ENCODE peak calls at places on chromosomes 11 and 22, in eight cellular contexts. One of them, this sample, is unnamed.

GRCh38 chr22:31790240-31790639 is 36.4 kb downstream of the DEPDC5 start:
- DNase-seq in lower lobe of right lung: no peak
- DNase-seq in posterior cingulate gyrus: no peak
- DNase-seq in posterior vena cava: no peak
- DNase-seq in NCI-H345: no peak
- DNase-seq in activated CD8-positive, alpha-beta memory T cell treated with anti-CD3 and anti-CD28 coated beads, Interleukin-2, amount 10 ng/mL, durations not matched to agents 7 days and 5 days: no peak
- DNase-seq in stimulated activated CD4-positive, alpha-beta T cell treated with anti-CD3 and anti-CD28 coated beads, Interleukin-12 subunit alpha, Interleukin-12 subunit beta, amount 100 ng/mL, for 4 hours: no peak
- DNase-seq in stimulated activated naive CD8-positive, alpha-beta T cell treated with anti-CD3 and anti-CD28 coated beads, Interleukin-15, amount 100 ng/mL, for 72 hours: no peak
- DNase-seq in this sample: no peak

GRCh38 chr11:69954756-69955155 is 123.4 kb upstream of the ANO1 start:
- DNase-seq in NCI-H345: no peak
- DNase-seq in posterior cingulate gyrus: peak; percentile 50
- DNase-seq in stimulated activated naive CD8-positive, alpha-beta T cell treated with anti-CD3 and anti-CD28 coated beads, Interleukin-15, amount 100 ng/mL, for 72 hours: no peak
- DNase-seq in lower lobe of right lung: no peak
- DNase-seq in activated CD8-positive, alpha-beta memory T cell treated with anti-CD3 and anti-CD28 coated beads, Interleukin-2, amount 10 ng/mL, durations not matched to agents 7 days and 5 days: no peak
- DNase-seq in stimulated activated CD4-positive, alpha-beta T cell treated with anti-CD3 and anti-CD28 coated beads, Interleukin-12 subunit alpha, Interleukin-12 subunit beta, amount 100 ng/mL, for 4 hours: no peak
- DNase-seq in posterior vena cava: peak; percentile 31
- DNase-seq in this sample: no peak

GRCh38 chr22:19991645-19992451 is 24.8 kb downstream of the ARVCF start:
- DNase-seq in lower lobe of right lung: no peak
- DNase-seq in posterior vena cava: peak; percentile 70
- DNase-seq in activated CD8-positive, alpha-beta memory T cell treated with anti-CD3 and anti-CD28 coated beads, Interleukin-2, amount 10 ng/mL, durations not matched to agents 7 days and 5 days: no peak
- DNase-seq in posterior cingulate gyrus: peak; percentile 87
- DNase-seq in stimulated activated naive CD8-positive, alpha-beta T cell treated with anti-CD3 and anti-CD28 coated beads, Interleukin-15, amount 100 ng/mL, for 72 hours: no peak
- DNase-seq in stimulated activated CD4-positive, alpha-beta T cell treated with anti-CD3 and anti-CD28 coated beads, Interleukin-12 subunit alpha, Interleukin-12 subunit beta, amount 100 ng/mL, for 4 hours: no peak
- DNase-seq in NCI-H345: no peak
- DNase-seq in this sample: no peak

GRCh38 chr11:12785901-12786300 is 111.7 kb downstream of the TEAD1 start:
- DNase-seq in posterior cingulate gyrus: no peak
- DNase-seq in activated CD8-positive, alpha-beta memory T cell treated with anti-CD3 and anti-CD28 coated beads, Interleukin-2, amount 10 ng/mL, durations not matched to agents 7 days and 5 days: no peak
- DNase-seq in stimulated activated CD4-positive, alpha-beta T cell treated with anti-CD3 and anti-CD28 coated beads, Interleukin-12 subunit alpha, Interleukin-12 subunit beta, amount 100 ng/mL, for 4 hours: no peak
- DNase-seq in lower lobe of right lung: no peak
- DNase-seq in NCI-H345: peak; percentile 89
- DNase-seq in stimulated activated naive CD8-positive, alpha-beta T cell treated with anti-CD3 and anti-CD28 coated beads, Interleukin-15, amount 100 ng/mL, for 72 hours: no peak
- DNase-seq in posterior vena cava: no peak
- DNase-seq in this sample: no peak

GRCh38 chr11:116833491-116833815 is 3.7 kb downstream of the APOC3 start:
- DNase-seq in posterior cingulate gyrus: peak; percentile 20
- DNase-seq in posterior vena cava: peak; percentile 67
- DNase-seq in stimulated activated naive CD8-positive, alpha-beta T cell treated with anti-CD3 and anti-CD28 coated beads, Interleukin-15, amount 100 ng/mL, for 72 hours: no peak
- DNase-seq in stimulated activated CD4-positive, alpha-beta T cell treated with anti-CD3 and anti-CD28 coated beads, Interleukin-12 subunit alpha, Interleukin-12 subunit beta, amount 100 ng/mL, for 4 hours: no peak
- DNase-seq in activated CD8-positive, alpha-beta memory T cell treated with anti-CD3 and anti-CD28 coated beads, Interleukin-2, amount 10 ng/mL, durations not matched to agents 7 days and 5 days: no peak
- DNase-seq in NCI-H345: no peak
- DNase-seq in lower lobe of right lung: no peak
- DNase-seq in this sample: no peak

GRCh38 chr11:65321828-65322495 is 7.3 kb downstream of the CDC42EP2 start:
- DNase-seq in activated CD8-positive, alpha-beta memory T cell treated with anti-CD3 and anti-CD28 coated beads, Interleukin-2, amount 10 ng/mL, durations not matched to agents 7 days and 5 days: no peak
- DNase-seq in posterior vena cava: no peak
- DNase-seq in lower lobe of right lung: peak; percentile 34
- DNase-seq in posterior cingulate gyrus: peak; percentile 64
- DNase-seq in stimulated activated naive CD8-positive, alpha-beta T cell treated with anti-CD3 and anti-CD28 coated beads, Interleukin-15, amount 100 ng/mL, for 72 hours: no peak
- DNase-seq in NCI-H345: no peak
- DNase-seq in stimulated activated CD4-positive, alpha-beta T cell treated with anti-CD3 and anti-CD28 coated beads, Interleukin-12 subunit alpha, Interleukin-12 subunit beta, amount 100 ng/mL, for 4 hours: no peak
- DNase-seq in this sample: no peak

GRCh38 chr11:70885721-70886305 is 366.6 kb downstream of the SHANK2 start:
- DNase-seq in posterior cingulate gyrus: peak; percentile 87
- DNase-seq in posterior vena cava: no peak
- DNase-seq in stimulated activated CD4-positive, alpha-beta T cell treated with anti-CD3 and anti-CD28 coated beads, Interleukin-12 subunit alpha, Interleukin-12 subunit beta, amount 100 ng/mL, for 4 hours: no peak
- DNase-seq in stimulated activated naive CD8-positive, alpha-beta T cell treated with anti-CD3 and anti-CD28 coated beads, Interleukin-15, amount 100 ng/mL, for 72 hours: no peak
- DNase-seq in lower lobe of right lung: no peak
- DNase-seq in activated CD8-positive, alpha-beta memory T cell treated with anti-CD3 and anti-CD28 coated beads, Interleukin-2, amount 10 ng/mL, durations not matched to agents 7 days and 5 days: no peak
- DNase-seq in NCI-H345: peak; percentile 17
- DNase-seq in this sample: no peak

GRCh38 chr22:25478573-25478972 is 85.9 kb upstream of the GRK3 start:
- DNase-seq in activated CD8-positive, alpha-beta memory T cell treated with anti-CD3 and anti-CD28 coated beads, Interleukin-2, amount 10 ng/mL, durations not matched to agents 7 days and 5 days: no peak
- DNase-seq in NCI-H345: no peak
- DNase-seq in stimulated activated CD4-positive, alpha-beta T cell treated with anti-CD3 and anti-CD28 coated beads, Interleukin-12 subunit alpha, Interleukin-12 subunit beta, amount 100 ng/mL, for 4 hours: no peak
- DNase-seq in posterior vena cava: no peak
- DNase-seq in posterior cingulate gyrus: no peak
- DNase-seq in stimulated activated naive CD8-positive, alpha-beta T cell treated with anti-CD3 and anti-CD28 coated beads, Interleukin-15, amount 100 ng/mL, for 72 hours: no peak
- DNase-seq in lower lobe of right lung: no peak
- DNase-seq in this sample: no peak

GRCh38 chr11:117197516-117198456 is 1.4 kb upstream of the TAGLN start:
- DNase-seq in posterior cingulate gyrus: peak; percentile 61
- DNase-seq in lower lobe of right lung: peak; percentile 47
- DNase-seq in stimulated activated CD4-positive, alpha-beta T cell treated with anti-CD3 and anti-CD28 coated beads, Interleukin-12 subunit alpha, Interleukin-12 subunit beta, amount 100 ng/mL, for 4 hours: no peak
- DNase-seq in posterior vena cava: peak; percentile 90
- DNase-seq in NCI-H345: no peak
- DNase-seq in stimulated activated naive CD8-positive, alpha-beta T cell treated with anti-CD3 and anti-CD28 coated beads, Interleukin-15, amount 100 ng/mL, for 72 hours: no peak
- DNase-seq in activated CD8-positive, alpha-beta memory T cell treated with anti-CD3 and anti-CD28 coated beads, Interleukin-2, amount 10 ng/mL, durations not matched to agents 7 days and 5 days: no peak
- DNase-seq in this sample: no peak

GRCh38 chr11:74820763-74821162 is 72.1 kb downstream of the RNF169 start:
- DNase-seq in NCI-H345: no peak
- DNase-seq in posterior cingulate gyrus: no peak
- DNase-seq in stimulated activated naive CD8-positive, alpha-beta T cell treated with anti-CD3 and anti-CD28 coated beads, Interleukin-15, amount 100 ng/mL, for 72 hours: no peak
- DNase-seq in activated CD8-positive, alpha-beta memory T cell treated with anti-CD3 and anti-CD28 coated beads, Interleukin-2, amount 10 ng/mL, durations not matched to agents 7 days and 5 days: no peak
- DNase-seq in stimulated activated CD4-positive, alpha-beta T cell treated with anti-CD3 and anti-CD28 coated beads, Interleukin-12 subunit alpha, Interleukin-12 subunit beta, amount 100 ng/mL, for 4 hours: no peak
- DNase-seq in lower lobe of right lung: no peak
- DNase-seq in posterior vena cava: no peak
- DNase-seq in this sample: no peak

GRCh38 chr11:95042239-95042638 is 7.0 kb upstream of the KDM4F start:
- DNase-seq in NCI-H345: no peak
- DNase-seq in stimulated activated CD4-positive, alpha-beta T cell treated with anti-CD3 and anti-CD28 coated beads, Interleukin-12 subunit alpha, Interleukin-12 subunit beta, amount 100 ng/mL, for 4 hours: no peak
- DNase-seq in posterior vena cava: no peak
- DNase-seq in posterior cingulate gyrus: no peak
- DNase-seq in lower lobe of right lung: no peak
- DNase-seq in activated CD8-positive, alpha-beta memory T cell treated with anti-CD3 and anti-CD28 coated beads, Interleukin-2, amount 10 ng/mL, durations not matched to agents 7 days and 5 days: no peak
- DNase-seq in stimulated activated naive CD8-positive, alpha-beta T cell treated with anti-CD3 and anti-CD28 coated beads, Interleukin-15, amount 100 ng/mL, for 72 hours: no peak
- DNase-seq in this sample: no peak

GRCh38 chr22:28903719-28904118 is 20.3 kb downstream of the ZNRF3 start:
- DNase-seq in stimulated activated naive CD8-positive, alpha-beta T cell treated with anti-CD3 and anti-CD28 coated beads, Interleukin-15, amount 100 ng/mL, for 72 hours: no peak
- DNase-seq in NCI-H345: no peak
- DNase-seq in posterior vena cava: peak; percentile 65
- DNase-seq in stimulated activated CD4-positive, alpha-beta T cell treated with anti-CD3 and anti-CD28 coated beads, Interleukin-12 subunit alpha, Interleukin-12 subunit beta, amount 100 ng/mL, for 4 hours: no peak
- DNase-seq in lower lobe of right lung: no peak
- DNase-seq in activated CD8-positive, alpha-beta memory T cell treated with anti-CD3 and anti-CD28 coated beads, Interleukin-2, amount 10 ng/mL, durations not matched to agents 7 days and 5 days: no peak
- DNase-seq in posterior cingulate gyrus: no peak
- DNase-seq in this sample: no peak

GRCh38 chr22:28983788-28984441 is 77.7 kb downstream of the C22orf31 start:
- DNase-seq in stimulated activated naive CD8-positive, alpha-beta T cell treated with anti-CD3 and anti-CD28 coated beads, Interleukin-15, amount 100 ng/mL, for 72 hours: no peak
- DNase-seq in NCI-H345: no peak
- DNase-seq in posterior cingulate gyrus: no peak
- DNase-seq in lower lobe of right lung: no peak
- DNase-seq in activated CD8-positive, alpha-beta memory T cell treated with anti-CD3 and anti-CD28 coated beads, Interleukin-2, amount 10 ng/mL, durations not matched to agents 7 days and 5 days: no peak
- DNase-seq in posterior vena cava: no peak
- DNase-seq in stimulated activated CD4-positive, alpha-beta T cell treated with anti-CD3 and anti-CD28 coated beads, Interleukin-12 subunit alpha, Interleukin-12 subunit beta, amount 100 ng/mL, for 4 hours: no peak
- DNase-seq in this sample: no peak

GRCh38 chr11:61742391-61742790 is 10.0 kb upstream of the MYRF start:
- DNase-seq in stimulated activated naive CD8-positive, alpha-beta T cell treated with anti-CD3 and anti-CD28 coated beads, Interleukin-15, amount 100 ng/mL, for 72 hours: no peak
- DNase-seq in posterior vena cava: no peak
- DNase-seq in lower lobe of right lung: peak; percentile 79
- DNase-seq in posterior cingulate gyrus: no peak
- DNase-seq in stimulated activated CD4-positive, alpha-beta T cell treated with anti-CD3 and anti-CD28 coated beads, Interleukin-12 subunit alpha, Interleukin-12 subunit beta, amount 100 ng/mL, for 4 hours: no peak
- DNase-seq in NCI-H345: no peak
- DNase-seq in activated CD8-positive, alpha-beta memory T cell treated with anti-CD3 and anti-CD28 coated beads, Interleukin-2, amount 10 ng/mL, durations not matched to agents 7 days and 5 days: no peak
- DNase-seq in this sample: no peak

GRCh38 chr11:13602844-13603243 is 65.6 kb upstream of the FAR1 start:
- DNase-seq in posterior cingulate gyrus: no peak
- DNase-seq in posterior vena cava: no peak
- DNase-seq in activated CD8-positive, alpha-beta memory T cell treated with anti-CD3 and anti-CD28 coated beads, Interleukin-2, amount 10 ng/mL, durations not matched to agents 7 days and 5 days: no peak
- DNase-seq in lower lobe of right lung: no peak
- DNase-seq in stimulated activated naive CD8-positive, alpha-beta T cell treated with anti-CD3 and anti-CD28 coated beads, Interleukin-15, amount 100 ng/mL, for 72 hours: no peak
- DNase-seq in NCI-H345: no peak
- DNase-seq in stimulated activated CD4-positive, alpha-beta T cell treated with anti-CD3 and anti-CD28 coated beads, Interleukin-12 subunit alpha, Interleukin-12 subunit beta, amount 100 ng/mL, for 4 hours: no peak
- DNase-seq in this sample: no peak

GRCh38 chr11:64126796-64127195 is 39.1 kb downstream of the MACROD1 start:
- DNase-seq in activated CD8-positive, alpha-beta memory T cell treated with anti-CD3 and anti-CD28 coated beads, Interleukin-2, amount 10 ng/mL, durations not matched to agents 7 days and 5 days: no peak
- DNase-seq in lower lobe of right lung: no peak
- DNase-seq in stimulated activated CD4-positive, alpha-beta T cell treated with anti-CD3 and anti-CD28 coated beads, Interleukin-12 subunit alpha, Interleukin-12 subunit beta, amount 100 ng/mL, for 4 hours: no peak
- DNase-seq in stimulated activated naive CD8-positive, alpha-beta T cell treated with anti-CD3 and anti-CD28 coated beads, Interleukin-15, amount 100 ng/mL, for 72 hours: no peak
- DNase-seq in posterior cingulate gyrus: no peak
- DNase-seq in NCI-H345: no peak
- DNase-seq in posterior vena cava: no peak
- DNase-seq in this sample: no peak

GRCh38 chr22:46449974-46450745 is 87.3 kb downstream of the CELSR1 start:
- DNase-seq in NCI-H345: no peak
- DNase-seq in activated CD8-positive, alpha-beta memory T cell treated with anti-CD3 and anti-CD28 coated beads, Interleukin-2, amount 10 ng/mL, durations not matched to agents 7 days and 5 days: no peak
- DNase-seq in posterior vena cava: no peak
- DNase-seq in stimulated activated naive CD8-positive, alpha-beta T cell treated with anti-CD3 and anti-CD28 coated beads, Interleukin-15, amount 100 ng/mL, for 72 hours: no peak
- DNase-seq in posterior cingulate gyrus: no peak
- DNase-seq in stimulated activated CD4-positive, alpha-beta T cell treated with anti-CD3 and anti-CD28 coated beads, Interleukin-12 subunit alpha, Interleukin-12 subunit beta, amount 100 ng/mL, for 4 hours: no peak
- DNase-seq in lower lobe of right lung: no peak
- DNase-seq in this sample: no peak

GRCh38 chr11:72969894-72970335 is 155.7 kb downstream of the ATG16L2 start:
- DNase-seq in NCI-H345: no peak
- DNase-seq in stimulated activated CD4-positive, alpha-beta T cell treated with anti-CD3 and anti-CD28 coated beads, Interleukin-12 subunit alpha, Interleukin-12 subunit beta, amount 100 ng/mL, for 4 hours: no peak
- DNase-seq in stimulated activated naive CD8-positive, alpha-beta T cell treated with anti-CD3 and anti-CD28 coated beads, Interleukin-15, amount 100 ng/mL, for 72 hours: peak; percentile 32
- DNase-seq in activated CD8-positive, alpha-beta memory T cell treated with anti-CD3 and anti-CD28 coated beads, Interleukin-2, amount 10 ng/mL, durations not matched to agents 7 days and 5 days: no peak
- DNase-seq in posterior vena cava: no peak
- DNase-seq in lower lobe of right lung: no peak
- DNase-seq in posterior cingulate gyrus: no peak
- DNase-seq in this sample: no peak